ENCODE peak calls at places on chromosomes 5 and 9, in ten cellular contexts. A is mucosa of gallbladder; M is ACHN; R is RKO; U is Kasumi-1; F is GM03348; S is stimulated activated naive CD4-positive, alpha-beta T cell; W is AG08396; Y is amniotic stem cell; Q is tibial artery. K is an unnamed sample.

GRCh38 chr5:78515665-78516064 is 132.9 kb downstream of the LHFPL2 start:
- DNase-seq in A (no peak), M (no peak), R (no peak), U (no peak), F (no peak), S (no peak), W (no peak), Y (no peak), Q (no peak), K (no peak)

GRCh38 chr5:32339198-32339597 is 26.5 kb upstream of the MTMR12 start:
- DNase-seq in A (no peak), M (peak; percentile 9), R (peak; percentile 50), U (peak; percentile 34), F (no peak), S (no peak), W (no peak), Y (no peak), Q (no peak), K (no peak)

GRCh38 chr5:179908528-179908927 is 831 bp upstream of the TBC1D9B start:
- DNase-seq in A (no peak), M (no peak), R (no peak), U (no peak), F (no peak), S (no peak), W (no peak), Y (no peak), Q (no peak), K (no peak)

GRCh38 chr5:43855418-43855817 is 252.4 kb downstream of the NNT start:
- DNase-seq in A (no peak), M (no peak), R (no peak), U (no peak), F (no peak), S (no peak), W (no peak), Y (no peak), Q (no peak), K (no peak)

GRCh38 chr9:107119735-107120134 is 163.3 kb upstream of the RAD23B start:
- DNase-seq in A (peak; percentile 57), M (no peak), R (no peak), U (no peak), F (no peak), S (no peak), W (no peak), Y (no peak), Q (no peak), K (no peak)

GRCh38 chr5:110099562-110099961 is 409.8 kb downstream of the MAN2A1 start:
- DNase-seq in A (no peak), M (no peak), R (no peak), U (no peak), F (peak; percentile 16), S (no peak), W (no peak), Y (no peak), Q (no peak), K (no peak)

GRCh38 chr5:81749186-81749561 is 1.7 kb downstream of the SSBP2 start:
- DNase-seq in A (no peak), M (no peak), R (no peak), U (no peak), F (no peak), S (no peak), W (no peak), Y (no peak), Q (no peak), K (no peak)

GRCh38 chr5:144742376-144742775 is 571.7 kb downstream of the KCTD16 start:
- DNase-seq in A (no peak), M (no peak), R (no peak), U (no peak), F (no peak), S (no peak), W (no peak), Y (no peak), Q (no peak), K (no peak)

K was measured in mesenteric fat pad.